ENCODE peak calls at places on chromosomes 5 and 9, in ten cellular contexts. W, T, D, G, J, U, H, V, M and R are unnamed samples.

GRCh38 chr5:51382508-51382758 is 815 bp upstream of the ISL1 start:
- DNase-seq in D (no peak), U (no peak), J (no peak), V (no peak), M (no peak), T (no peak), W (no peak), H (no peak), G (no peak), R (no peak)

GRCh38 chr5:168881427-168882149 is 302.4 kb upstream of the PANK3 start:
- DNase-seq in W (no peak), M (no peak), H (no peak), G (no peak), J (peak), V (no peak), U (peak), D (no peak), T (no peak), R (no peak)

GRCh38 chr5:10030219-10030831 is 219.4 kb downstream of the ATPSCKMT start:
- DNase-seq in H (peak), T (no peak), G (no peak), U (no peak), W (no peak), D (no peak), J (peak), V (no peak), M (peak), R (peak)

GRCh38 chr9:92970467-92970923 is 23.2 kb downstream of the FGD3 start:
- DNase-seq in V (no peak), W (no peak), D (peak), J (peak), G (peak), H (peak), U (peak), T (no peak), M (peak), R (no peak)

GRCh38 chr5:37272564-37272963 is 23.4 kb upstream of the CPLANE1 start:
- DNase-seq in M (peak), V (no peak), H (no peak), U (peak), W (no peak), G (no peak), J (no peak), T (no peak), D (peak), R (no peak)

GRCh38 chr5:11494340-11494739 is 409.9 kb downstream of the CTNND2 start:
- DNase-seq in H (no peak), U (no peak), J (no peak), M (no peak), T (no peak), W (no peak), D (no peak), G (no peak), V (no peak), R (no peak)

GRCh38 chr5:168023190-168023589 is 268.3 kb upstream of the WWC1 start:
- DNase-seq in V (no peak), J (peak), U (peak), M (no peak), G (no peak), H (no peak), W (peak), T (no peak), D (no peak), R (no peak)

GRCh38 chr5:97525780-97526179 is 342.7 kb upstream of the RIOK2 start:
- DNase-seq in V (no peak), W (no peak), U (no peak), T (no peak), H (no peak), J (no peak), M (no peak), D (no peak), G (no peak), R (no peak)

GRCh38 chr9:123834218-123834906 is 95.6 kb downstream of the DENND1A start:
- DNase-seq in W (no peak), V (no peak), J (peak), T (no peak), G (no peak), H (no peak), U (no peak), M (no peak), D (peak), R (no peak)

GRCh38 chr5:78610163-78610583 is 38.4 kb downstream of the LHFPL2 start:
- DNase-seq in V (no peak), T (no peak), M (no peak), U (no peak), J (no peak), G (no peak), D (peak), W (no peak), H (no peak), R (no peak)

GRCh38 chr9:102497709-102498108 is 497.4 kb upstream of the CYLC2 start:
- DNase-seq in M (no peak), W (no peak), V (no peak), D (no peak), J (no peak), U (no peak), H (peak), T (no peak), G (no peak), R (no peak)

GRCh38 chr5:179256229-179257189 is 88.8 kb downstream of the ADAMTS2 start:
- DNase-seq in H (no peak), T (no peak), D (no peak), U (no peak), J (no peak), M (no peak), V (no peak), G (no peak), W (peak), R (no peak)

GRCh38 chr9:69272212-69272611 is 52.8 kb upstream of the ENTREP1 start:
- DNase-seq in D (no peak), V (no peak), M (no peak), W (no peak), H (no peak), T (no peak), J (no peak), U (no peak), G (no peak), R (no peak)

GRCh38 chr9:100379862-100380261 is 27.1 kb upstream of the TEX10 start:
- DNase-seq in T (peak), W (no peak), J (no peak), D (peak), U (no peak), M (peak), G (no peak), H (no peak), V (no peak), R (no peak)

GRCh38 chr5:58185397-58186195 is 274.3 kb downstream of the PLK2 start:
- DNase-seq in T (no peak), M (no peak), D (peak), U (no peak), V (no peak), J (no peak), W (no peak), H (no peak), G (no peak), R (no peak)

GRCh38 chr5:57128325-57128724 is 45.5 kb upstream of the GPBP1 start:
- DNase-seq in U (no peak), W (no peak), M (no peak), J (no peak), G (no peak), H (no peak), D (no peak), T (no peak), V (no peak), R (no peak)

GRCh38 chr5:73292816-73293459 is 119.9 kb downstream of the TMEM174 start:
- DNase-seq in W (no peak), M (no peak), G (no peak), H (no peak), U (no peak), D (no peak), J (no peak), V (no peak), T (no peak), R (no peak)

GRCh38 chr9:4489919-4490704 is at the start of gene SLC1A1:
- DNase-seq in U (peak), H (peak), M (peak), G (peak), T (peak), J (peak), W (peak), V (peak), D (peak), R (no peak)

GRCh38 chr9:1938675-1939170 is 76.4 kb upstream of the SMARCA2 start:
- DNase-seq in T (no peak), W (no peak), D (no peak), G (peak), M (no peak), U (no peak), J (no peak), V (no peak), H (no peak), R (no peak)

GRCh38 chr5:4540375-4541173 is 599.6 kb upstream of the ADAMTS16 start:
- DNase-seq in D (no peak), U (no peak), T (no peak), G (no peak), V (no peak), J (no peak), H (no peak), M (no peak), W (no peak), R (no peak)

GRCh38 chr5:96256795-96257470 is 176.1 kb downstream of the PCSK1 start:
- DNase-seq in T (no peak), V (no peak), D (peak), M (peak), J (peak), W (no peak), H (no peak), U (no peak), G (no peak), R (peak)

GRCh38 chr5:42250-42649 is 49.7 kb upstream of the PLEKHG4B start:
- DNase-seq in U (peak), T (no peak), M (no peak), V (no peak), G (no peak), J (no peak), H (no peak), W (no peak), D (peak), R (no peak)

GRCh38 chr5:45622365-45622764 is 73.8 kb downstream of the HCN1 start:
- DNase-seq in M (no peak), H (no peak), V (no peak), G (no peak), U (no peak), J (no peak), W (no peak), T (no peak), D (no peak), R (no peak)

GRCh38 chr5:151085517-151086031 is 4.7 kb upstream of the TNIP1 start:
- DNase-seq in H (no peak), J (no peak), V (no peak), M (no peak), T (no peak), W (peak), U (no peak), G (no peak), D (peak), R (no peak)

GRCh38 chr9:87008667-87009066 is 61.4 kb upstream of the GAS1 start:
- DNase-seq in W (no peak), J (no peak), D (no peak), H (no peak), V (no peak), G (no peak), T (no peak), U (no peak), M (no peak), R (no peak)

GRCh38 chr5:78809444-78809843 is 160.9 kb upstream of the LHFPL2 start:
- DNase-seq in J (no peak), D (no peak), G (no peak), H (no peak), W (peak), U (no peak), V (no peak), T (no peak), M (no peak), R (no peak)

GRCh38 chr9:125332527-125332926 is 70.9 kb downstream of the GAPVD1 start:
- DNase-seq in H (no peak), M (no peak), J (no peak), U (no peak), W (no peak), V (no peak), D (no peak), T (no peak), G (peak), R (no peak)

GRCh38 chr5:60349891-60350415 is 350.0 kb downstream of the DEPDC1B start:
- DNase-seq in V (no peak), J (no peak), D (no peak), H (no peak), G (no peak), W (no peak), T (no peak), U (no peak), M (no peak), R (no peak)

GRCh38 chr9:100598641-100599145 is 20.8 kb downstream of the CAVIN4 start:
- DNase-seq in M (peak), U (peak), V (peak), G (peak), T (no peak), H (peak), D (peak), J (peak), W (peak), R (peak)

GRCh38 chr5:98768160-98769005 is 5.1 kb upstream of the RGMB start:
- DNase-seq in U (peak), T (no peak), J (peak), W (no peak), M (peak), D (peak), G (peak), H (no peak), V (peak), R (peak)

GRCh38 chr5:60161340-60161934 is 267.9 kb upstream of the PDE4D start:
- DNase-seq in T (no peak), U (peak), W (no peak), J (peak), V (no peak), M (peak), D (peak), H (peak), G (peak), R (peak)

GRCh38 chr5:173205921-173206320 is 29.1 kb downstream of the NKX2-5 start:
- DNase-seq in T (no peak), M (no peak), D (no peak), H (no peak), V (no peak), J (no peak), G (no peak), W (no peak), U (no peak), R (no peak)

GRCh38 chr5:14134086-14134485 is 9.1 kb upstream of the TRIO start:
- DNase-seq in M (no peak), T (no peak), J (no peak), U (no peak), H (no peak), W (no peak), V (no peak), D (no peak), G (no peak), R (no peak)

GRCh38 chr5:32668552-32668951 is 42.6 kb upstream of the NPR3 start:
- DNase-seq in W (peak), J (no peak), D (no peak), H (no peak), M (no peak), U (no peak), G (no peak), V (no peak), T (no peak), R (no peak)

GRCh38 chr9:115210699-115211098 is 92.7 kb upstream of the TNC start:
- DNase-seq in W (no peak), D (no peak), M (no peak), U (no peak), H (no peak), J (no peak), T (no peak), G (no peak), V (no peak), R (no peak)

GRCh38 chr5:180194410-180195345 is 14.3 kb downstream of the RASGEF1C start:
- DNase-seq in V (no peak), G (no peak), U (no peak), J (no peak), H (no peak), M (no peak), T (no peak), D (no peak), W (peak), R (no peak)

GRCh38 chr5:9540791-9541190 is 5.1 kb downstream of the SEMA5A start:
- DNase-seq in V (no peak), G (no peak), D (no peak), U (no peak), M (no peak), J (no peak), W (no peak), H (no peak), T (peak), R (no peak)

GRCh38 chr5:93587919-93588585 is 5.0 kb downstream of the NR2F1 start:
- DNase-seq in G (no peak), V (no peak), H (no peak), T (no peak), D (no peak), U (no peak), M (no peak), J (no peak), W (peak), R (no peak)